ENCODE peak calls at places on chromosome 2, in four cellular contexts. L is OCI-LY7, P is cardiac muscle cell, M is thyroid gland. O is an unnamed sample. For H3K9me3, the result is how much of the 10 kb centered on the place peaks cover.

GRCh38 chr2:201152999-201153398 is 29.9 kb upstream of the CASP10 start:
- DNase-seq in M (no peak), L (no peak), P (no peak), O (no peak)

GRCh38 chr2:239726631-239727181 is 298.4 kb downstream of the NDUFA10 start:
- DNase-seq in L (no peak), M (no peak), P (no peak), O (no peak)

GRCh38 chr2:73697606-73698005 is 39.5 kb downstream of the TPRKB start:
- DNase-seq in M (no peak), L (no peak), P (peak), O (no peak)

GRCh38 chr2:108367776-108368175 is 10.0 kb upstream of the SULT1C4 start:
- DNase-seq in P (no peak), L (no peak), M (no peak), O (no peak)

GRCh38 chr2:112547333-112547732 is 5.1 kb downstream of the POLR1B start:
- DNase-seq in L (no peak), M (peak), P (peak), O (no peak)

GRCh38 chr2:46082531-46083485 is 214.4 kb upstream of the EPAS1 start:
- DNase-seq in M (no peak), P (peak), L (no peak), O (no peak)

GRCh38 chr2:31239842-31240198 is 5.9 kb downstream of the EHD3 start:
- DNase-seq in L (no peak), M (no peak), P (peak), O (no peak)

GRCh38 chr2:48717826-48718225 is 37.7 kb downstream of the LHCGR start:
- DNase-seq in P (peak), M (no peak), L (no peak), O (no peak)

GRCh38 chr2:73035899-73036778 is 35.4 kb downstream of the SFXN5 start:
- DNase-seq in P (no peak), M (no peak), L (peak), O (no peak)

GRCh38 chr2:28958689-28959088 is 22.4 kb upstream of the TOGARAM2 start:
- DNase-seq in P (peak), L (peak), M (peak), O (no peak)

GRCh38 chr2:215784371-215784783 is 229.0 kb downstream of the MREG start:
- DNase-seq in P (peak), L (no peak), M (peak), O (no peak)

GRCh38 chr2:45987856-45988255 is 309.4 kb upstream of the EPAS1 start:
- DNase-seq in P (no peak), L (no peak), M (no peak), O (no peak)

GRCh38 chr2:168166902-168167510 is 80.4 kb downstream of the STK39 start:
- DNase-seq in L (no peak), M (no peak), P (no peak), O (no peak)

GRCh38 chr2:27494944-27495554 is at the start of gene FNDC4:
- DNase-seq in M (peak), P (peak), L (no peak), O (peak)

GRCh38 chr2:151552287-151552686 is 142.6 kb downstream of the RIF1 start:
- DNase-seq in L (no peak), M (no peak), P (no peak), O (no peak)

GRCh38 chr2:15657759-15658158 is 66.1 kb downstream of the DDX1 start:
- DNase-seq in L (no peak), M (no peak), P (no peak), O (no peak)

GRCh38 chr2:120323214-120323613 is 22.7 kb upstream of the INHBB start:
- DNase-seq in M (peak), L (no peak), P (peak), O (no peak)

GRCh38 chr2:102674836-102675235 is 55.5 kb downstream of the SLC9A2 start:
- DNase-seq in M (no peak), L (no peak), P (no peak), O (no peak)

GRCh38 chr2:84919885-84920580 is 14.6 kb downstream of the TMSB10 start:
- DNase-seq in L (peak), M (no peak), P (peak), O (no peak)

GRCh38 chr2:148252646-148253045 is 231.8 kb downstream of the MBD5 start:
- DNase-seq in P (no peak), L (no peak), M (no peak), O (no peak)
- H3K9me3 ChIP-seq in P (under half), L (under half), M (under half), O (under half)

DNA sequence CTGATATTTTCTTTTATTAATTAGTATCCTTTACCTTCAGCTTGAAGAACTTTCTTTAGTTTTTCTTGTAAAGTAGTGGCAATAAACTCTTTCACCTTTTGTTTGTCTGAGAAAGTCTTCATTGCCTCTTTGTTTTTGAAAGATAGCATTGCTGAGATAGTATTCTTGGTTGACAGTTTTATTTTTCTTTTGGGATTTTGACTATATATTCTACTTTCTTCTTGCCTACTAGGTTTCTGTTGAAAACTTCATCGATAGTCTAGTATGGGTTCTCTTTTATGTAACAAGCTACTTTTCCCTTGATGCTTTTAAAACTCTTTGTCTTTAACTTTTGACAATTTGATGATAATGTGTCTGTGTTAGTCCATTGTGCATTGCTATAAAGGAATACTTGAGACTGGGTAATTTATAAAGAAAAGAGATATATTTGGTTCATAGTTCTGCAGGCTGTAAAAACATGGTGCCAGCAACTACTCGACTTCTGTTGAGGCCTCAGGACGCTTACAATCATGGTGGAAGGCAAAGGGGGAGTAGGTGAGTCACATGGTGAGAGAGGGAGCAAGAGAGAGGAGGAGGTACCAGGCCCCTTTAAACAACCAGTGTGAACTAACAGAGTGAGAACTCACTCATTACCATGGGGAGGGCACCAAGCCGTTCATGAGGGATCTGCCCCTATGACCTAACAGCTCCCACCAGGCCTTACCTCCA is 12.0 kb downstream of the CCDC150 start:
- DNase-seq in L (no peak), P (no peak), M (no peak), O (no peak)
- H3K9me3 ChIP-seq in L (under half), P (under half), M (under half), O (under half)

DNA sequence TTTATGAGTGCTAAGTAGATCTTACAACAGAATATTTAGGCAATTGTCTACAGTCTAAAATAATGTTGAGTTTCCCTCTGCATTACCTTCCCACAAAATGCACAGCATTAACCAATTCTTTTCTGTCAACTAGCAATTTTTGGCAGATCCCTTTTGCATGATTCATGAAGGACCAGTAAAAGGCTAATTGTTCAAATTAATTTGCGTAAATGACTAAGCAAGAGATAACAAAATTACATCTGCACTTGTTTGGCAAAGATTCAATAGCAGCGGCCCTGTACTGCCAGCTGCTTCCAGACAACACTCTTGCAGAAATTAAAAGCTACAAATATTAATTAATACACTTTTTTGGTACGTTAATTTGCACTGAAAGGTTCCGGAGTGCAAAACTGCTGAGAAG is 1268.5 kb upstream of the ACVR2A start:
- DNase-seq in M (no peak), L (no peak), P (peak), O (no peak)
- H3K9me3 ChIP-seq in M (under half), L (under half), P (under half), O (under half)

DNA sequence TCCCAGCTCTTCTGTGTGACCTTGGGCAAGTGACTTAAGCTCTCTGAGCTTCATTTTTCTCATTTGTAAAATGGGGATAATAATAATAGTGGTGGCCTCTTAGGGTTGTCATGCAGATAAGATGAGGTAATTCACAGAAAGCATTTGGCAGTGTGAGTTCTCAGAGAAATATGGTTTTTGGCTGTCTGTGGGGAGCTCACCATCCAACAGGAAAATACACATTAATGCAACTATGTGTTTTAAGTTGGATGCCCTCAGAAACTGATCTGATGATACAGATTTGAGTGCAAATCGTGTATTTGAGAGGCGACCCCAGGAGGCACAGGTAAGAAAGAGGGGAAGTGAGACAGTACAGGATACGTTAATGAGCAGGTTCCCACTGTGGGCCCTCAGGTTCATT is 56.1 kb upstream of the SPRED2 start:
- DNase-seq in P (no peak), M (no peak), L (no peak), O (no peak)
- H3K9me3 ChIP-seq in P (under half), M (under half), L (under half), O (under half)